ENCODE peak calls at places on chromosomes 16 and 17, in seven cellular contexts. O, P, K, A, E, D and B are unnamed samples.

GRCh38 chr16:88731699-88732098 is 25.4 kb downstream of the CTU2 start:
- DNase-seq in D (no peak), A (no peak), E (no peak), K (no peak), O (no peak), P (no peak), B (peak; percentile 66)

GRCh38 chr16:60945225-60945624 is 1091.0 kb downstream of the CDH8 start:
- DNase-seq in D (no peak), O (no peak), E (no peak), K (no peak), P (no peak), A (no peak), B (no peak)

GRCh38 chr16:1745900-1746692 is 25.2 kb downstream of the NME3 start:
- DNase-seq in A (no peak), E (peak; percentile 50), O (no peak), K (no peak), P (peak; percentile 44), D (no peak), B (no peak)

GRCh38 chr16:81695431-81695890 is 83.6 kb upstream of the PLCG2 start:
- DNase-seq in O (no peak), E (no peak), P (no peak), K (no peak), D (no peak), A (no peak), B (no peak)

GRCh38 chr16:30876867-30877266 is 17.0 kb downstream of the BCL7C start:
- DNase-seq in A (no peak), O (no peak), E (no peak), K (no peak), P (no peak), D (no peak), B (no peak)

GRCh38 chr16:88331989-88332920 is 50.5 kb upstream of the ZNF469 start:
- DNase-seq in A (no peak), P (peak; percentile 97), E (peak; percentile 94), K (no peak), D (no peak), O (no peak), B (no peak)

GRCh38 chr16:46715769-46716305 is 26.4 kb downstream of the ORC6 start:
- DNase-seq in D (no peak), K (no peak), A (no peak), O (no peak), P (no peak), E (no peak), B (no peak)

GRCh38 chr17:27530791-27531391 is 74.6 kb downstream of the KSR1 start:
- DNase-seq in P (no peak), O (no peak), K (no peak), E (no peak), D (no peak), A (no peak), B (no peak)

GRCh38 chr17:30920282-30920681 is 1.5 kb upstream of the ADAP2 start:
- DNase-seq in O (no peak), A (no peak), D (no peak), E (no peak), P (no peak), K (no peak), B (peak; percentile 30)

GRCh38 chr17:66989076-66989475 is 24.6 kb downstream of the CACNG4 start:
- DNase-seq in E (no peak), O (no peak), A (no peak), D (no peak), P (no peak), K (no peak), B (no peak)

GRCh38 chr16:82660078-82660645 is 33.4 kb downstream of the CDH13 start:
- DNase-seq in D (no peak), E (no peak), A (no peak), K (no peak), P (peak; percentile 20), O (peak; percentile 29), B (no peak)

GRCh38 chr17:63113167-63113566 is 147.1 kb downstream of the TANC2 start:
- DNase-seq in A (no peak), E (no peak), D (no peak), K (no peak), O (no peak), P (no peak), B (peak; percentile 19)

GRCh38 chr16:67773099-67773498 is 33.3 kb downstream of the RANBP10 start:
- DNase-seq in O (no peak), A (no peak), K (no peak), P (no peak), E (no peak), D (no peak), B (no peak)

GRCh38 chr17:50144845-50145531 is 5.5 kb downstream of the PPP1R9B start:
- DNase-seq in O (no peak), D (no peak), A (no peak), K (no peak), E (no peak), P (no peak), B (no peak)

GRCh38 chr17:49515196-49515770 is 20.2 kb downstream of the NGFR start:
- DNase-seq in O (no peak), P (peak; percentile 98), E (peak; percentile 98), D (no peak), K (no peak), A (peak; percentile 55), B (peak; percentile 77)

GRCh38 chr17:49566668-49567071 is 9.0 kb upstream of the NXPH3 start:
- DNase-seq in A (no peak), D (no peak), E (no peak), K (no peak), P (no peak), O (no peak), B (no peak)

GRCh38 chr16:73710526-73710925 is 586.1 kb upstream of the PSMD7 start:
- DNase-seq in A (no peak), K (no peak), P (no peak), O (no peak), E (no peak), D (no peak), B (no peak)

GRCh38 chr17:63440127-63440769 is 5.9 kb downstream of the CYB561 start:
- DNase-seq in K (no peak), A (no peak), O (peak; percentile 39), E (no peak), P (no peak), D (no peak), B (no peak)

GRCh38 chr16:73043828-73044493 is 4.0 kb downstream of the ZFHX3 start:
- DNase-seq in P (no peak), D (no peak), K (no peak), A (no peak), O (no peak), E (no peak), B (no peak)

GRCh38 chr16:56625140-56625942 is at the start of gene MT1E:
- DNase-seq in O (peak; percentile 58), P (no peak), K (no peak), E (no peak), D (no peak), A (peak; percentile 76), B (peak; percentile 67)

GRCh38 chr17:80455328-80455710 is 21.1 kb downstream of the NPTX1 start:
- DNase-seq in K (no peak), E (no peak), A (no peak), P (no peak), D (no peak), O (no peak), B (no peak)

GRCh38 chr16:54585094-54585493 is 298.5 kb upstream of the IRX3 start:
- DNase-seq in A (no peak), O (no peak), P (no peak), E (no peak), D (no peak), K (no peak), B (no peak)

GRCh38 chr17:48011405-48012150 is 26.0 kb downstream of the COPZ2 start:
- DNase-seq in A (no peak), O (peak; percentile 9), K (no peak), D (peak; percentile 56), P (no peak), E (no peak), B (no peak)

GRCh38 chr16:28149016-28149888 is 62.5 kb downstream of the XPO6 start:
- DNase-seq in E (no peak), D (no peak), A (no peak), K (no peak), O (peak; percentile 21), P (no peak), B (no peak)

GRCh38 chr17:43940630-43941029 is 1.6 kb downstream of the PPY start:
- DNase-seq in O (no peak), D (no peak), K (no peak), A (no peak), E (no peak), P (no peak), B (no peak)

GRCh38 chr17:44086364-44087311 is 16.1 kb downstream of the G6PC3 start:
- DNase-seq in K (no peak), A (no peak), O (no peak), E (peak; percentile 50), D (no peak), P (peak; percentile 83), B (no peak)

GRCh38 chr17:15262291-15263205 is 2.6 kb downstream of the PMP22 start:
- DNase-seq in K (peak; percentile 68), E (no peak), P (peak; percentile 92), O (no peak), D (no peak), A (peak; percentile 83), B (peak; percentile 84)

GRCh38 chr16:24098896-24099295 is 157.2 kb upstream of the CACNG3 start:
- DNase-seq in K (no peak), O (no peak), P (no peak), A (no peak), D (no peak), E (no peak), B (no peak)

GRCh38 chr17:76074390-76075363 is at the start of gene GALR2:
- DNase-seq in P (no peak), K (no peak), D (no peak), E (no peak), O (no peak), A (no peak), B (no peak)

GRCh38 chr16:69381231-69381630 is 4.6 kb downstream of the TERF2 start:
- DNase-seq in K (no peak), D (no peak), A (no peak), E (no peak), P (no peak), O (no peak), B (no peak)

GRCh38 chr16:2486645-2487516 is 12.0 kb downstream of the TBC1D24 start:
- DNase-seq in P (no peak), D (peak; percentile 89), E (no peak), K (no peak), O (peak; percentile 75), A (peak; percentile 64), B (peak; percentile 79)

GRCh38 chr16:73447850-73448249 is 399.9 kb upstream of the ZFHX3 start:
- DNase-seq in P (no peak), K (no peak), E (no peak), A (no peak), D (no peak), O (no peak), B (no peak)

GRCh38 chr17:63293310-63293709 is 152.8 kb downstream of the CYB561 start:
- DNase-seq in A (no peak), O (no peak), E (no peak), P (peak; percentile 68), D (no peak), K (no peak), B (no peak)

GRCh38 chr17:79887451-79887991 is 48.3 kb upstream of the CBX4 start:
- DNase-seq in P (no peak), D (no peak), E (no peak), O (no peak), K (no peak), A (no peak), B (no peak)

GRCh38 chr16:66418165-66418962 is 8.7 kb upstream of the BEAN1 start:
- DNase-seq in D (peak; percentile 39), E (no peak), P (no peak), K (no peak), A (no peak), O (no peak), B (no peak)

GRCh38 chr16:2689968-2690830 is 7.9 kb downstream of the KCTD5 start:
- DNase-seq in P (no peak), A (no peak), O (no peak), D (no peak), K (no peak), E (no peak), B (peak; percentile 10)

GRCh38 chr17:66976781-66977201 is 12.3 kb downstream of the CACNG4 start:
- DNase-seq in O (no peak), A (no peak), E (no peak), D (no peak), K (no peak), P (no peak), B (peak; percentile 51)